ENCODE peak calls at places on chromosomes 6 and 20, in six cellular contexts. One of them, this sample, is unnamed.

GRCh38 chr6:38058022-38058421 is 238.5 kb downstream of the ZFAND3 start:
- DNase-seq in bronchial epithelial cell: peak
- DNase-seq in stimulated activated CD4-positive, alpha-beta T cell treated with anti-CD3 and anti-CD28 coated beads, Interleukin-4, amount 100 ng/mL, for 48 hours: peak
- DNase-seq in nucleus accumbens: no peak
- DNase-seq in HFFc6: peak
- DNase-seq in AG09309: no peak
- DNase-seq in this sample: peak

GRCh38 chr6:106574729-106575458 is 54.4 kb downstream of the RTN4IP1 start:
- DNase-seq in bronchial epithelial cell: peak
- DNase-seq in stimulated activated CD4-positive, alpha-beta T cell treated with anti-CD3 and anti-CD28 coated beads, Interleukin-4, amount 100 ng/mL, for 48 hours: no peak
- DNase-seq in nucleus accumbens: no peak
- DNase-seq in HFFc6: peak
- DNase-seq in AG09309: peak
- DNase-seq in this sample: peak

GRCh38 chr20:52941803-52942202 is 30.4 kb upstream of the TSHZ2 start:
- DNase-seq in bronchial epithelial cell: no peak
- DNase-seq in stimulated activated CD4-positive, alpha-beta T cell treated with anti-CD3 and anti-CD28 coated beads, Interleukin-4, amount 100 ng/mL, for 48 hours: no peak
- DNase-seq in nucleus accumbens: no peak
- DNase-seq in HFFc6: no peak
- DNase-seq in AG09309: no peak
- DNase-seq in this sample: no peak

GRCh38 chr6:91864911-91865310 is 1278.0 kb upstream of the MAP3K7 start:
- DNase-seq in bronchial epithelial cell: peak
- DNase-seq in stimulated activated CD4-positive, alpha-beta T cell treated with anti-CD3 and anti-CD28 coated beads, Interleukin-4, amount 100 ng/mL, for 48 hours: no peak
- DNase-seq in nucleus accumbens: no peak
- DNase-seq in HFFc6: no peak
- DNase-seq in AG09309: no peak
- DNase-seq in this sample: peak

GRCh38 chr6:112296122-112296521 is 41.8 kb upstream of the LAMA4 start:
- DNase-seq in bronchial epithelial cell: peak
- DNase-seq in stimulated activated CD4-positive, alpha-beta T cell treated with anti-CD3 and anti-CD28 coated beads, Interleukin-4, amount 100 ng/mL, for 48 hours: no peak
- DNase-seq in nucleus accumbens: no peak
- DNase-seq in HFFc6: peak
- DNase-seq in AG09309: no peak
- DNase-seq in this sample: peak

GRCh38 chr20:33843854-33844253 is 32.7 kb downstream of the CHMP4B start:
- DNase-seq in bronchial epithelial cell: no peak
- DNase-seq in stimulated activated CD4-positive, alpha-beta T cell treated with anti-CD3 and anti-CD28 coated beads, Interleukin-4, amount 100 ng/mL, for 48 hours: no peak
- DNase-seq in nucleus accumbens: no peak
- DNase-seq in HFFc6: no peak
- DNase-seq in AG09309: no peak
- DNase-seq in this sample: no peak

GRCh38 chr6:20846602-20847028 is 312.4 kb downstream of the CDKAL1 start:
- DNase-seq in bronchial epithelial cell: peak
- DNase-seq in stimulated activated CD4-positive, alpha-beta T cell treated with anti-CD3 and anti-CD28 coated beads, Interleukin-4, amount 100 ng/mL, for 48 hours: no peak
- DNase-seq in nucleus accumbens: no peak
- DNase-seq in HFFc6: no peak
- DNase-seq in AG09309: no peak
- DNase-seq in this sample: no peak

GRCh38 chr6:148164645-148165044 is 178.0 kb upstream of the SASH1 start:
- DNase-seq in bronchial epithelial cell: no peak
- DNase-seq in stimulated activated CD4-positive, alpha-beta T cell treated with anti-CD3 and anti-CD28 coated beads, Interleukin-4, amount 100 ng/mL, for 48 hours: no peak
- DNase-seq in nucleus accumbens: no peak
- DNase-seq in HFFc6: no peak
- DNase-seq in AG09309: no peak
- DNase-seq in this sample: no peak

GRCh38 chr6:113619077-113619476 is 238.1 kb upstream of the MARCKS start:
- DNase-seq in bronchial epithelial cell: no peak
- DNase-seq in stimulated activated CD4-positive, alpha-beta T cell treated with anti-CD3 and anti-CD28 coated beads, Interleukin-4, amount 100 ng/mL, for 48 hours: no peak
- DNase-seq in nucleus accumbens: no peak
- DNase-seq in HFFc6: no peak
- DNase-seq in AG09309: no peak
- DNase-seq in this sample: no peak

GRCh38 chr6:40968620-40969145 is 70.3 kb downstream of the UNC5CL start:
- DNase-seq in bronchial epithelial cell: no peak
- DNase-seq in stimulated activated CD4-positive, alpha-beta T cell treated with anti-CD3 and anti-CD28 coated beads, Interleukin-4, amount 100 ng/mL, for 48 hours: no peak
- DNase-seq in nucleus accumbens: no peak
- DNase-seq in HFFc6: no peak
- DNase-seq in AG09309: no peak
- DNase-seq in this sample: no peak

GRCh38 chr6:33620158-33620583 is 951 bp upstream of the ITPR3 start:
- DNase-seq in bronchial epithelial cell: no peak
- DNase-seq in stimulated activated CD4-positive, alpha-beta T cell treated with anti-CD3 and anti-CD28 coated beads, Interleukin-4, amount 100 ng/mL, for 48 hours: peak
- DNase-seq in nucleus accumbens: no peak
- DNase-seq in HFFc6: peak
- DNase-seq in AG09309: no peak
- DNase-seq in this sample: no peak